ENCODE peak calls at places on chromosomes 3 and 15, in nine cellular contexts. One of them, this sample, is unnamed.

GRCh38 chr3:156898296-156898880 is 72.2 kb downstream of the LEKR1 start:
- DNase-seq in fibroblast of lung: no peak
- DNase-seq in retinal pigment epithelial cell: no peak
- DNase-seq in glutamatergic neuron: no peak
- DNase-seq in WTC11: no peak
- DNase-seq in GDM1: no peak
- DNase-seq in OCI-LY7: no peak
- DNase-seq in activated CD4-positive, alpha-beta T cell treated with anti-CD3 and anti-CD28 coated beads, Interleukin-2, amount 10 ng/mL, durations not matched to agents 7 days and 5 days: no peak
- DNase-seq in cardiac fibroblast: no peak
- DNase-seq in this sample: peak; percentile 36

GRCh38 chr15:87764461-87765236 is 491.9 kb downstream of the NTRK3 start:
- DNase-seq in fibroblast of lung: no peak
- DNase-seq in retinal pigment epithelial cell: peak; percentile 96
- DNase-seq in glutamatergic neuron: no peak
- DNase-seq in WTC11: no peak
- DNase-seq in GDM1: no peak
- DNase-seq in OCI-LY7: no peak
- DNase-seq in activated CD4-positive, alpha-beta T cell treated with anti-CD3 and anti-CD28 coated beads, Interleukin-2, amount 10 ng/mL, durations not matched to agents 7 days and 5 days: no peak
- DNase-seq in cardiac fibroblast: peak; percentile 64
- DNase-seq in this sample: no peak

GRCh38 chr3:126341755-126342150 is 15.5 kb downstream of the KLF15 start:
- DNase-seq in fibroblast of lung: no peak
- DNase-seq in retinal pigment epithelial cell: no peak
- DNase-seq in glutamatergic neuron: no peak
- DNase-seq in WTC11: peak; percentile 3
- DNase-seq in GDM1: no peak
- DNase-seq in OCI-LY7: no peak
- DNase-seq in activated CD4-positive, alpha-beta T cell treated with anti-CD3 and anti-CD28 coated beads, Interleukin-2, amount 10 ng/mL, durations not matched to agents 7 days and 5 days: no peak
- DNase-seq in cardiac fibroblast: no peak
- DNase-seq in this sample: no peak

GRCh38 chr3:20658491-20658890 is 472.5 kb upstream of the SGO1 start:
- DNase-seq in fibroblast of lung: no peak
- DNase-seq in retinal pigment epithelial cell: no peak
- DNase-seq in glutamatergic neuron: no peak
- DNase-seq in WTC11: no peak
- DNase-seq in GDM1: no peak
- DNase-seq in OCI-LY7: no peak
- DNase-seq in activated CD4-positive, alpha-beta T cell treated with anti-CD3 and anti-CD28 coated beads, Interleukin-2, amount 10 ng/mL, durations not matched to agents 7 days and 5 days: no peak
- DNase-seq in cardiac fibroblast: no peak
- DNase-seq in this sample: no peak

GRCh38 chr3:102090646-102091045 is 241.3 kb downstream of the NFKBIZ start:
- DNase-seq in fibroblast of lung: no peak
- DNase-seq in retinal pigment epithelial cell: no peak
- DNase-seq in glutamatergic neuron: no peak
- DNase-seq in WTC11: no peak
- DNase-seq in GDM1: no peak
- DNase-seq in OCI-LY7: no peak
- DNase-seq in activated CD4-positive, alpha-beta T cell treated with anti-CD3 and anti-CD28 coated beads, Interleukin-2, amount 10 ng/mL, durations not matched to agents 7 days and 5 days: no peak
- DNase-seq in cardiac fibroblast: no peak
- DNase-seq in this sample: peak; percentile 71

GRCh38 chr3:150956376-150956775 is 16.2 kb downstream of the CLRN1 start:
- DNase-seq in fibroblast of lung: peak; percentile 44
- DNase-seq in retinal pigment epithelial cell: peak; percentile 28
- DNase-seq in glutamatergic neuron: no peak
- DNase-seq in WTC11: no peak
- DNase-seq in GDM1: no peak
- DNase-seq in OCI-LY7: no peak
- DNase-seq in activated CD4-positive, alpha-beta T cell treated with anti-CD3 and anti-CD28 coated beads, Interleukin-2, amount 10 ng/mL, durations not matched to agents 7 days and 5 days: no peak
- DNase-seq in cardiac fibroblast: peak; percentile 22
- DNase-seq in this sample: no peak

GRCh38 chr3:47910777-47911440 is 105.3 kb downstream of the MAP4 start:
- DNase-seq in fibroblast of lung: peak; percentile 69
- DNase-seq in retinal pigment epithelial cell: peak; percentile 69
- DNase-seq in glutamatergic neuron: no peak
- DNase-seq in WTC11: no peak
- DNase-seq in GDM1: no peak
- DNase-seq in OCI-LY7: no peak
- DNase-seq in activated CD4-positive, alpha-beta T cell treated with anti-CD3 and anti-CD28 coated beads, Interleukin-2, amount 10 ng/mL, durations not matched to agents 7 days and 5 days: no peak
- DNase-seq in cardiac fibroblast: peak; percentile 44
- DNase-seq in this sample: peak; percentile 61

GRCh38 chr15:90743407-90743806 is 26.3 kb downstream of the BLM start:
- DNase-seq in fibroblast of lung: no peak
- DNase-seq in retinal pigment epithelial cell: no peak
- DNase-seq in glutamatergic neuron: no peak
- DNase-seq in WTC11: no peak
- DNase-seq in GDM1: no peak
- DNase-seq in OCI-LY7: no peak
- DNase-seq in activated CD4-positive, alpha-beta T cell treated with anti-CD3 and anti-CD28 coated beads, Interleukin-2, amount 10 ng/mL, durations not matched to agents 7 days and 5 days: no peak
- DNase-seq in cardiac fibroblast: no peak
- DNase-seq in this sample: no peak

GRCh38 chr3:15936347-15936746 is 138.6 kb upstream of the ANKRD28 start:
- DNase-seq in fibroblast of lung: no peak
- DNase-seq in retinal pigment epithelial cell: no peak
- DNase-seq in glutamatergic neuron: no peak
- DNase-seq in WTC11: no peak
- DNase-seq in GDM1: no peak
- DNase-seq in OCI-LY7: no peak
- DNase-seq in activated CD4-positive, alpha-beta T cell treated with anti-CD3 and anti-CD28 coated beads, Interleukin-2, amount 10 ng/mL, durations not matched to agents 7 days and 5 days: no peak
- DNase-seq in cardiac fibroblast: peak; percentile 24
- DNase-seq in this sample: peak; percentile 47

GRCh38 chr15:100158368-100158767 is 183.4 kb downstream of the ADAMTS17 start:
- DNase-seq in fibroblast of lung: no peak
- DNase-seq in retinal pigment epithelial cell: no peak
- DNase-seq in glutamatergic neuron: no peak
- DNase-seq in WTC11: no peak
- DNase-seq in GDM1: no peak
- DNase-seq in OCI-LY7: no peak
- DNase-seq in activated CD4-positive, alpha-beta T cell treated with anti-CD3 and anti-CD28 coated beads, Interleukin-2, amount 10 ng/mL, durations not matched to agents 7 days and 5 days: no peak
- DNase-seq in cardiac fibroblast: no peak
- DNase-seq in this sample: no peak

GRCh38 chr15:74497584-74497983 is 36.6 kb upstream of the UBL7 start:
- DNase-seq in fibroblast of lung: no peak
- DNase-seq in retinal pigment epithelial cell: no peak
- DNase-seq in glutamatergic neuron: no peak
- DNase-seq in WTC11: no peak
- DNase-seq in GDM1: no peak
- DNase-seq in OCI-LY7: no peak
- DNase-seq in activated CD4-positive, alpha-beta T cell treated with anti-CD3 and anti-CD28 coated beads, Interleukin-2, amount 10 ng/mL, durations not matched to agents 7 days and 5 days: no peak
- DNase-seq in cardiac fibroblast: no peak
- DNase-seq in this sample: peak; percentile 74

GRCh38 chr3:101574388-101575156 is 592 bp downstream of the PCNP start:
- DNase-seq in fibroblast of lung: peak; percentile 61
- DNase-seq in retinal pigment epithelial cell: peak; percentile 10
- DNase-seq in glutamatergic neuron: no peak
- DNase-seq in WTC11: peak; percentile 39
- DNase-seq in GDM1: peak; percentile 39
- DNase-seq in OCI-LY7: peak; percentile 66
- DNase-seq in activated CD4-positive, alpha-beta T cell treated with anti-CD3 and anti-CD28 coated beads, Interleukin-2, amount 10 ng/mL, durations not matched to agents 7 days and 5 days: peak; percentile 62
- DNase-seq in cardiac fibroblast: peak; percentile 58
- DNase-seq in this sample: peak; percentile 62

GRCh38 chr3:64203216-64203615 is 22.1 kb downstream of the PRICKLE2 start:
- DNase-seq in fibroblast of lung: no peak
- DNase-seq in retinal pigment epithelial cell: no peak
- DNase-seq in glutamatergic neuron: no peak
- DNase-seq in WTC11: no peak
- DNase-seq in GDM1: no peak
- DNase-seq in OCI-LY7: no peak
- DNase-seq in activated CD4-positive, alpha-beta T cell treated with anti-CD3 and anti-CD28 coated beads, Interleukin-2, amount 10 ng/mL, durations not matched to agents 7 days and 5 days: no peak
- DNase-seq in cardiac fibroblast: no peak
- DNase-seq in this sample: no peak

GRCh38 chr3:30643763-30644462 is 37.5 kb downstream of the TGFBR2 start:
- DNase-seq in fibroblast of lung: no peak
- DNase-seq in retinal pigment epithelial cell: no peak
- DNase-seq in glutamatergic neuron: no peak
- DNase-seq in WTC11: no peak
- DNase-seq in GDM1: no peak
- DNase-seq in OCI-LY7: peak; percentile 84
- DNase-seq in activated CD4-positive, alpha-beta T cell treated with anti-CD3 and anti-CD28 coated beads, Interleukin-2, amount 10 ng/mL, durations not matched to agents 7 days and 5 days: peak; percentile 64
- DNase-seq in cardiac fibroblast: no peak
- DNase-seq in this sample: no peak

GRCh38 chr15:30036304-30036703 is 46.5 kb upstream of the GOLGA8J start:
- DNase-seq in fibroblast of lung: peak; percentile 24
- DNase-seq in retinal pigment epithelial cell: no peak
- DNase-seq in glutamatergic neuron: no peak
- DNase-seq in WTC11: no peak
- DNase-seq in GDM1: no peak
- DNase-seq in OCI-LY7: no peak
- DNase-seq in activated CD4-positive, alpha-beta T cell treated with anti-CD3 and anti-CD28 coated beads, Interleukin-2, amount 10 ng/mL, durations not matched to agents 7 days and 5 days: no peak
- DNase-seq in cardiac fibroblast: no peak
- DNase-seq in this sample: no peak